ENCODE peak calls at places on chromosomes 12 and 14, in four cellular contexts. E is H9, Z is IMR-90, V is heart left ventricle. N is an unnamed sample. For H3K9me3 and H3K4me1, the result is how much of the 10 kb centered on the place peaks cover.

GRCh38 chr12:57229041-57229633 is 374 bp upstream of the SHMT2 start:
- DNase-seq in E (no peak), Z (no peak), V (no peak), N (no peak)

GRCh38 chr12:117857632-117858274 is 111.0 kb downstream of the KSR2 start:
- DNase-seq in E (peak), Z (peak), V (no peak), N (no peak)

GRCh38 chr12:55720894-55721444 is 776 bp downstream of the RDH5 start:
- DNase-seq in E (peak), Z (peak), V (peak), N (peak)

GRCh38 chr12:7907009-7907408 is 29.0 kb downstream of the SLC2A3 start:
- DNase-seq in E (peak), Z (peak), V (no peak), N (no peak)

GRCh38 chr12:7047318-7047717 is 13.2 kb upstream of the C1S start:
- DNase-seq in E (no peak), Z (no peak), V (no peak), N (no peak)

GRCh38 chr12:66188584-66189475 is at the start of gene IRAK3:
- DNase-seq in E (peak), Z (peak), V (peak), N (peak)

GRCh38 chr12:12364787-12365441 is 8.0 kb downstream of the BORCS5 start:
- DNase-seq in E (no peak), Z (no peak), V (no peak), N (no peak)

GRCh38 chr12:89357297-89357730 is 5.0 kb upstream of the DUSP6 start:
- DNase-seq in E (no peak), Z (no peak), V (no peak), N (no peak)

GRCh38 chr12:122870867-122871664 is 24.9 kb downstream of the VPS37B start:
- DNase-seq in E (no peak), Z (peak), V (peak), N (peak)

GRCh38 chr12:132342322-132342721 is 12.9 kb upstream of the GALNT9 start:
- DNase-seq in E (peak), Z (no peak), V (no peak), N (no peak)

GRCh38 chr12:69879007-69879960 is 54.3 kb downstream of the MYRFL start:
- DNase-seq in E (peak), Z (peak), V (peak), N (peak)

GRCh38 chr12:18332173-18332572 is 70.9 kb downstream of the PIK3C2G start:
- DNase-seq in E (no peak), Z (no peak), V (no peak), N (peak)

GRCh38 chr12:18567787-18568186 is 170.0 kb downstream of the PLCZ1 start:
- DNase-seq in E (no peak), Z (no peak), V (no peak), N (no peak)

GRCh38 chr12:82425241-82425640 is 66.9 kb downstream of the METTL25 start:
- DNase-seq in E (no peak), Z (peak), V (no peak), N (no peak)

GRCh38 chr14:71651228-71651627 is 281.0 kb upstream of the RGS6 start:
- DNase-seq in E (no peak), Z (peak), V (no peak), N (no peak)

GRCh38 chr14:93977790-93978581 is 1.6 kb upstream of the ASB2 start:
- DNase-seq in E (no peak), Z (no peak), V (no peak), N (peak)

GRCh38 chr12:70002097-70002911 is 177.3 kb downstream of the MYRFL start:
- DNase-seq in E (no peak), Z (no peak), V (peak), N (peak)

GRCh38 chr12:107530706-107531105 is 154.9 kb upstream of the PWP1 start:
- DNase-seq in E (no peak), Z (no peak), V (no peak), N (no peak)

GRCh38 chr12:40183745-40184144 is 41.1 kb upstream of the LRRK2 start:
- DNase-seq in E (no peak), Z (no peak), V (no peak), N (no peak)

GRCh38 chr12:60101715-60102114 is 505.9 kb downstream of the SLC16A7 start:
- DNase-seq in E (no peak), Z (peak), V (no peak), N (no peak)

DNA sequence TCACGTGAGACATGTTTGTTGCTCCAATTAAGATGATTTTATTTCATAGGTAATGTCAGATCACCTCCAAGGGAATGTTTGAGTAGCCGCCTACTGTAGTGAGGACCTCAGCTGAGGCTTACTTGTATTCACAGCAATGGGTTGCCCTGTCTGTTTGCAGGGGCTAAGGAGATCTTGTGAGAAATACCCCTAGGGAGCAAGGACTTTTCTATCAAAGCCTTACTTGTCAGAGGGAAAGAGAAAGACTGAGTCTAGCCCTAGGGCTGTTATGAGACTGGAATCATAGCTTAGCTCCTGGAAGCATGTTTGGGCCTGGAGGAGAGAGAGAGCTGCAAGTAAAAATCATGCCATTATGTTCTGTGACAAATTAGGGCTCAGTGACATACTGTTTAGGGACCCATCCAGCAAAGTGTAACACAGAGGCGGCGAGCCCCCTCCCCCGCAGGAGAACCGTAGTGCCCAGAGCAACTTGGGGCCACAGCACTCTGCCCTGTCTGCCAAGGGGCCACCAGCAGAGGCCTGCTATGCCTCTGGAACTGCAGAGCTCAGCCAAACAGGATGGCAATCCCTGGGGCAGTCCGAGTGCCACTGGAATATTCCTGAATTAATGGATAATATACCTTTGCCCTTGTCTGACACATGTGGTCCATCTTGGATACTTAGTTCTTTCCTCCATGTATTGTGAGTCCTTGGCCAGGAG is 178.8 kb downstream of the DACT1 start:
- DNase-seq in E (no peak), Z (no peak), V (no peak), N (peak)
- H3K27ac ChIP-seq in E (no peak), Z (no peak), V (no peak), N (no peak)

GRCh38 chr14:69303086-69303485 is 43.1 kb downstream of the GALNT16 start:
- DNase-seq in E (peak), Z (no peak), V (no peak), N (no peak)

GRCh38 chr14:69298131-69299071 is 38.4 kb downstream of the GALNT16 start:
- DNase-seq in E (no peak), Z (no peak), V (no peak), N (no peak)

GRCh38 chr14:69300601-69301221 is 40.8 kb downstream of the GALNT16 start:
- DNase-seq in E (no peak), Z (no peak), V (no peak), N (no peak)

DNA sequence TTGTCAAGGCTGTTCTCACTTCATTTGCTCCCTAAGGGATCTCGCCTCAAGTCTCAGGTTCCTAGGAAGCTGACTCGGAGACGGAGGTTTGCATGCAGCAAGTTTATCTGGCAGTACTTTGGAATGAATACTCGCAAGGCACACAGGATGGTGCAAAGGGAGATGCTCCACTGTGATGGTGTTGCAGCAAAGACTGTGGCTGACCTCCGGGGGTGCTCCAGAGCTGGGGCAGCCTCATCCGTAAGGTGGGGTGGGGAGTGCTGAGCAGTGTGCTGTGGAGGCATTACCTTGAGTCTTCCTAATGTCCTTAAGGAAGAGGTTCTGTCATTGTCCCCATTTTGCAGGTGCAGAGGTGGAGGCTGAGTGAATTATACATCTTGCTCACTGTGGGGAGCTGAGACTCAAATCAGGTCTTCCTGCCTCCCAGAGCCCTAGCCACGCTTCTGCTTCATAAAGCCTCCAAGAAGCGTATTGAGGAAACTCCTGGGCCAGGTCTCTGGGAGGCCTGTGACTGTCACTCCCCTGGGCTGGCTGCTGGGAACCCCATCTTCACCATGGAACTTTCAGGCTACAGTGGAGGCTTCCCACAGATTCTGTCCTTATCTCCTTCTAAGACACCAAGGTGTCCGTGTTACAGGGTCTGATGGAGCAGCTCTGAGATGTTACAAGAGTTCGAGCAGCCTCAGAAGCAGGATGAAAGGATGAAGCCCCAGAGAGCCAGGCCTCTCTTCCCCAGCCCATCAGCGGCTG is 39.5 kb downstream of the GALNT16 start:
- DNase-seq in E (peak), Z (no peak), V (no peak), N (no peak)
- H3K9me3 ChIP-seq in E (under half), Z (under half), V (under half), N (under half)

GRCh38 chr14:104680806-104681688 is 8.4 kb upstream of the INF2 start:
- DNase-seq in E (no peak), Z (peak), V (peak), N (peak)
- H3K4me1 ChIP-seq in E (under half), Z (under half), V (half or more), N (under half)

DNA sequence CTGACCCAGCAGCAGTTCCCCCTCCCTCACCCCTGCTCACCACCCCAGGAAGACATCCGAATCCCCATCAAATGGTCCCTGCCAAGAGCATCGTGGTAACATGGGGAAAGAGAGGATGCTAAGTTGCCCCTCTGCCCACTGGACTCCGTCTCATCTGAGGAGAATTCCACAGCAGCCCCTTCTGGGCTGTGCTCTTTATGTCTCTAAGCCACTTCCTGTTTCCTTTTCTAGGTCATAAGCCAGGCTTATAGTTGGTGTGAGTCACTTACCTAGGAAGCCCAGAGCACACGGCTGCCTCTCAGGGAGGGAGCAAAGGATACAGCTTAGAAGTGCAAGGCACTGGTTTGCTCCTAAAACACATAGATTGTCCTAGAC is 76.0 kb downstream of the VCPKMT start:
- DNase-seq in E (no peak), Z (peak), V (no peak), N (no peak)
- H3K27ac ChIP-seq in E (no peak), Z (peak), V (peak), N (peak)

GRCh38 chr14:79937433-79937832 is 273.9 kb downstream of the DIO2 start:
- DNase-seq in E (no peak), Z (no peak), V (no peak), N (no peak)
- H3K9me3 ChIP-seq in E (under half), Z (under half), V (under half), N (under half)

DNA sequence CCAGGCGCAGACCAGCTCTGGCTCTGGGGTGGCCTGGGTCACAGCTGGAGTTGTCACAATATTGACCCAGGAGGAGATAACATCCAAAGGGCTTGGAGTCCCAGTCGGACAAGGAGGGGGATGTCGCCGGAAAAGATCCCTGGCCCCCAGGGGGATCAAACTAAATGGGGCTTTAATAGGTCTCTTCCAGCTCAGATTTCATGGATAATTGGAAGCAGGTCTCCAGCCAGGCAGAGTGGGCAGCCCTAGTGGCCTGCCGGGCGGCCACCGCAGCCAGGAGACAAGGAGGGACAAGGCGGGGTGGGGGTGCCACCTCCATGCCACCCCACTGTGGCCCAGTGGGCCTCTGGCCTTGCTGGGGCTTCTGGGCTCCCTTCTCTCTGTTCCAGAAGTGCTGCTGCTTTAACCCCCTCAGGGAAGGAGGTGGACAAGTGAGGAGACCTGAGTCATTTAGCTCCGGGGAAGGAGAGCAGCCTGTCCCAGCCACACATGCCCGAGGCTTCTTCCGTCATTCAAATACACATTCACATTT is 23.1 kb upstream of the PGF start:
- DNase-seq in E (peak), Z (no peak), V (no peak), N (no peak)
- H3K4me1 ChIP-seq in E (under half), Z (under half), V (half or more), N (under half)